ENCODE peak calls at places on chromosomes 11 and 22, in ten cellular contexts. U is lower lobe of right lung; O is uterus; R is right lobe of liver; M is small intestine; S is CD8-positive, alpha-beta T cell; F is transverse colon; L is NT2/D1; D is esophagus squamous epithelium; G is sigmoid colon. W is an unnamed sample. For H3K4me1, the result is how much of the 10 kb centered on the place peaks cover.

GRCh38 chr22:39724857-39725256 is 154.3 kb downstream of the CACNA1I start:
- DNase-seq in U (no peak), O (no peak), R (no peak), M (no peak), S (no peak), F (no peak), L (no peak), D (no peak), G (no peak), W (no peak)

GRCh38 chr11:126032374-126032773 is 30.3 kb downstream of the CDON start:
- DNase-seq in U (no peak), O (no peak), R (no peak), M (no peak), S (no peak), F (no peak), L (no peak), D (no peak), G (no peak), W (no peak)

GRCh38 chr11:67378544-67378943 is 5.1 kb upstream of the CLCF1 start:
- DNase-seq in U (no peak), O (no peak), R (no peak), M (no peak), S (no peak), F (no peak), L (no peak), D (no peak), G (no peak), W (no peak)

GRCh38 chr22:19876941-19877625 is 22.4 kb upstream of the GNB1L start:
- DNase-seq in U (peak), O (peak), R (no peak), M (no peak), S (no peak), F (no peak), L (no peak), D (no peak), G (peak), W (peak)

GRCh38 chr11:17769218-17769617 is 34.6 kb downstream of the KCNC1 start:
- DNase-seq in U (no peak), O (no peak), R (no peak), M (no peak), S (no peak), F (no peak), L (no peak), D (no peak), G (no peak), W (no peak)

GRCh38 chr11:63839508-63840355 is 822 bp downstream of the MARK2 start:
- DNase-seq in U (peak), O (peak), R (peak), M (peak), S (peak), F (peak), L (no peak), D (no peak), G (peak), W (peak)

GRCh38 chr11:107018274-107018901 is at the start of gene GUCY1A2:
- DNase-seq in U (peak), O (peak), R (no peak), M (no peak), S (no peak), F (no peak), L (peak), D (no peak), G (peak), W (peak)

GRCh38 chr11:117861151-117862018 is 15.1 kb downstream of the FXYD6 start:
- DNase-seq in U (no peak), O (peak), R (peak), M (no peak), S (no peak), F (no peak), L (peak), D (no peak), G (peak), W (peak)

GRCh38 chr11:121503056-121503455 is 50.3 kb upstream of the SORL1-AS1 start:
- DNase-seq in U (no peak), O (no peak), R (no peak), M (no peak), S (no peak), F (no peak), L (no peak), D (no peak), G (no peak), W (no peak)

GRCh38 chr11:1879941-1880720 is 11.6 kb downstream of the PRR33 start:
- DNase-seq in U (peak), O (peak), R (peak), M (no peak), S (no peak), F (no peak), L (no peak), D (no peak), G (peak), W (peak)

GRCh38 chr22:22693531-22693884 is 49.1 kb downstream of the GGTLC2 start:
- DNase-seq in U (no peak), O (no peak), R (no peak), M (no peak), S (no peak), F (no peak), L (no peak), D (no peak), G (no peak), W (no peak)

GRCh38 chr22:22696104-22696503 is 51.7 kb downstream of the GGTLC2 start:
- DNase-seq in U (no peak), O (no peak), R (no peak), M (no peak), S (no peak), F (no peak), L (no peak), D (no peak), G (no peak), W (no peak)

GRCh38 chr22:22691716-22692701 is 47.6 kb downstream of the GGTLC2 start:
- DNase-seq in U (no peak), O (no peak), R (no peak), M (no peak), S (no peak), F (no peak), L (no peak), D (no peak), G (peak), W (no peak)

GRCh38 chr22:22692707-22693530 is 48.5 kb downstream of the GGTLC2 start:
- DNase-seq in U (no peak), O (no peak), R (peak), M (peak), S (peak), F (peak), L (peak), D (no peak), G (peak), W (no peak)

GRCh38 chr22:22694106-22694505 is 49.7 kb downstream of the GGTLC2 start:
- DNase-seq in U (no peak), O (no peak), R (no peak), M (no peak), S (no peak), F (no peak), L (no peak), D (no peak), G (no peak), W (no peak)
- H3K4me1 ChIP-seq in U (under half), O (under half), R (under half), M (under half), S (under half), F (under half), L (under half), D (under half), G (under half), W (under half)

DNA sequence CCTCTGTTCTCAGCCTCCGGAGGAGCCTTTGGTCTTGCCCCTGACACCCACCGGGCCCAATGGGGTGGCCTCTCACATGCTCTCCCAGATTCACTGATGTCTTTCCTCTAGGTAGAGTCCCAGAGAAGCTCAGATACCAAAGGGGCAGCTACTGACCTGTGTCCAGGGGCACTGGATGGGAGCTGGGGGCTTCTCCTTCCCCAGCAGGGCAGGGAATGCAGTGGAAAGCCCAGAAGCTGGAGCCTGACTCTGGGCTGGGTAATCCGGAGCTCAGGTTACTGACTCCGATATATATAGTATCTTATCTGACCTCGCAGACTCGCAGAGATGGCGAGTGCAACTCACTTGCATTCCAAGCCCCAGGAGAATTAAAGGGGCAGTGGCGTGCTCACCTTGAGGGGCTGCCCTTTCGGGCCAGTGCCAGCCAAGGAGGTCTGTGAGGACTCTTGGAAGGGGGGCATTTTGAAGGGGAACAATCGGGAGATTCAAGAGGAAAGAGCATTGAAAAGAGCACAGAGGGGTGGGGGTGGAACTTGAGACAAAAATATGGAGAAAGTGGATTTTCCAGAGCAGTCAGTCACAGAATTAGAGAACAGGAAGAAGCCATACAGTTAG is 2.5 kb downstream of the USP2 start:
- DNase-seq in U (no peak), O (no peak), R (peak), M (no peak), S (no peak), F (no peak), L (no peak), D (no peak), G (no peak), W (no peak)
- H3K4me1 ChIP-seq in U (under half), O (under half), R (under half), M (under half), S (under half), F (under half), L (under half), D (under half), G (under half), W (under half)

GRCh38 chr11:114155116-114155515 is 95.6 kb downstream of the ZBTB16 start:
- DNase-seq in U (no peak), O (no peak), R (no peak), M (no peak), S (no peak), F (no peak), L (no peak), D (no peak), G (peak), W (peak)
- H3K4me1 ChIP-seq in U (half or more), O (under half), R (under half), M (under half), S (under half), F (half or more), L (under half), D (under half), G (half or more), W (half or more)

DNA sequence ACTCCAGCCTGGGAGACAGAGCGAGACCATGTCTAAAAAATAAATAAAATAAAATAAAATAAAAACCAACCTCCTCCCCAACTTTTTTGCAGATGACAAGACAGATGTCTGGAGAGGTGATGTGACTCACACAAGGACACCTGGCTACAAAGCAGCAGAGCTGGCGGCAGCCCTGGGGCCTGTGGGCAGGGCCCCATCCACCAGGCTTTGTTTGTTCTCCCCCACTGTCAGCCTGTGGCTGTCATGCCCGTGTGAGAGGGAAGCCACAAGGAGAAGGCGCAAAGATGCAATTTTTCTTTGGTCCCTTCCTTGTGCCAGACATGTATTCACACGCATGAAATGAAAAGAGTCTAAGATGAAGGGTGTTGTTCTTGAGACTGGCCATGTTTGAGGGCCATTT is 16.6 kb downstream of the CD59 start:
- DNase-seq in U (no peak), O (no peak), R (no peak), M (no peak), S (no peak), F (no peak), L (no peak), D (no peak), G (no peak), W (no peak)
- H3K4me1 ChIP-seq in U (half or more), O (under half), R (under half), M (under half), S (under half), F (under half), L (under half), D (under half), G (under half), W (under half)

GRCh38 chr22:30176431-30176830 is 70.1 kb downstream of the LIF start:
- DNase-seq in U (no peak), O (no peak), R (no peak), M (no peak), S (no peak), F (no peak), L (no peak), D (no peak), G (no peak), W (no peak)

GRCh38 chr22:30180616-30181015 is 65.9 kb downstream of the LIF start:
- DNase-seq in U (no peak), O (no peak), R (no peak), M (no peak), S (no peak), F (no peak), L (no peak), D (no peak), G (no peak), W (no peak)

GRCh38 chr22:30175743-30176288 is 70.7 kb downstream of the LIF start:
- DNase-seq in U (no peak), O (no peak), R (no peak), M (no peak), S (no peak), F (no peak), L (no peak), D (no peak), G (no peak), W (no peak)

GRCh38 chr22:30181459-30182353 is 64.9 kb downstream of the LIF start:
- DNase-seq in U (no peak), O (no peak), R (no peak), M (peak), S (no peak), F (no peak), L (no peak), D (no peak), G (no peak), W (no peak)

DNA sequence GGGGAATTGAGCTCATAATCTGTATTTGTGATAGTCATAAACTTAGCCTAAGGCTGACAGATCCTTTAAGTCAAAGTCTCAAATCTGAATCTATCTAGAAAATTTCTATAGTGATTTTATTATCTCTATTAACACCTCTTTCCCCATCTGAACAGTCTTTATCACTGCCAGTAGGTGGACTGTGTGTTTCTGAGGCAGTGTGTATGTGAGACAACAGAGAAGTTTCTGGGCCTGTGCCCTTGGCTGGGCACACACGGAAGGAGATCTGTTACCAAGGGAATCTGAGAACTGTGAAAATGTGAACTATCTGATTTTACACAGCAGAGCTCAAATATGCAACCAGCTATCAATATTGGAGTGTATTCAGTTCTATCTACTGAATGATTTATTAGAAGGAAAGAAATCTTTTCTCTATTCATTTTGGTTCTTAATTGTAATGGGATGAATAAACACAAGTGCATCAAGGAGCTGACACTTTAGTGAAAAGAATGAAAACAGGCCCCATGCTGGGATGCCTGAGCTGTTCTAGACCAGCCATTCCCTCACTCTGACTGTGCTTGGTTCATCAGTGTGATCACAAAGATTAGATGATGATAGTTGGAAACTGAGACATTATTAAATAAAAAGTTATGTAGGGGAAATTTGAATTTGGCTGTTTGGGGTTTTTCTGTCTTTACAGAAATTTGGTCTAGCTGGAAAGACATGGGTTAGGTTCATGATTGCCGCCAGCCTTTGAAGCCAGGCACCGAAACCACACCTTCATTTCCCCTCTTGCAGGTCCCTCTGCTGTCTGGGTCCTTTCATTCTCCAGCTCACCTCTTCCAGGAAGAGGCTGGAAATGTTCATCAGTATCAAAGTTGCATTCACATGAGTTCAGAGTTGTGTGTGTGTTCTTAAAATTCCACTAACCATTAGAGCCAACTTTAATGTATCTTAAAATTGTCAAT is 68.1 kb downstream of the LIF start:
- DNase-seq in U (no peak), O (no peak), R (no peak), M (no peak), S (no peak), F (no peak), L (no peak), D (no peak), G (no peak), W (no peak)
- H3K4me1 ChIP-seq in U (under half), O (under half), R (under half), M (under half), S (under half), F (under half), L (under half), D (under half), G (under half), W (under half)

GRCh38 chr11:34331736-34332135 is 26.1 kb downstream of the ABTB2 start:
- DNase-seq in U (no peak), O (no peak), R (no peak), M (peak), S (no peak), F (no peak), L (no peak), D (no peak), G (no peak), W (no peak)
- H3K4me1 ChIP-seq in U (under half), O (under half), R (under half), M (under half), S (under half), F (under half), L (under half), D (under half), G (under half), W (under half)

GRCh38 chr11:130123414-130124040 is 36.1 kb upstream of the ST14 start:
- DNase-seq in U (no peak), O (no peak), R (no peak), M (no peak), S (no peak), F (no peak), L (no peak), D (no peak), G (no peak), W (no peak)
- H3K4me1 ChIP-seq in U (half or more), O (under half), R (under half), M (under half), S (under half), F (under half), L (under half), D (under half), G (under half), W (under half)

GRCh38 chr11:35507688-35508087 is 17.7 kb downstream of the PAMR1 start:
- DNase-seq in U (no peak), O (no peak), R (no peak), M (no peak), S (no peak), F (no peak), L (no peak), D (no peak), G (no peak), W (no peak)
- H3K4me1 ChIP-seq in U (under half), O (under half), R (under half), M (under half), S (under half), F (under half), L (under half), D (under half), G (under half), W (under half)

GRCh38 chr22:29385305-29385704 is 3.1 kb downstream of the AP1B1 start:
- DNase-seq in U (no peak), O (no peak), R (peak), M (peak), S (no peak), F (no peak), L (no peak), D (no peak), G (no peak), W (no peak)

GRCh38 chr22:29380856-29381255 is 7.5 kb downstream of the AP1B1 start:
- DNase-seq in U (no peak), O (no peak), R (no peak), M (no peak), S (no peak), F (no peak), L (no peak), D (no peak), G (no peak), W (no peak)

GRCh38 chr22:29380032-29380781 is 8.2 kb downstream of the AP1B1 start:
- DNase-seq in U (no peak), O (no peak), R (no peak), M (no peak), S (no peak), F (no peak), L (no peak), D (no peak), G (no peak), W (no peak)

GRCh38 chr22:29383740-29384139 is 4.6 kb downstream of the AP1B1 start:
- DNase-seq in U (no peak), O (no peak), R (peak), M (no peak), S (no peak), F (no peak), L (no peak), D (no peak), G (no peak), W (no peak)

DNA sequence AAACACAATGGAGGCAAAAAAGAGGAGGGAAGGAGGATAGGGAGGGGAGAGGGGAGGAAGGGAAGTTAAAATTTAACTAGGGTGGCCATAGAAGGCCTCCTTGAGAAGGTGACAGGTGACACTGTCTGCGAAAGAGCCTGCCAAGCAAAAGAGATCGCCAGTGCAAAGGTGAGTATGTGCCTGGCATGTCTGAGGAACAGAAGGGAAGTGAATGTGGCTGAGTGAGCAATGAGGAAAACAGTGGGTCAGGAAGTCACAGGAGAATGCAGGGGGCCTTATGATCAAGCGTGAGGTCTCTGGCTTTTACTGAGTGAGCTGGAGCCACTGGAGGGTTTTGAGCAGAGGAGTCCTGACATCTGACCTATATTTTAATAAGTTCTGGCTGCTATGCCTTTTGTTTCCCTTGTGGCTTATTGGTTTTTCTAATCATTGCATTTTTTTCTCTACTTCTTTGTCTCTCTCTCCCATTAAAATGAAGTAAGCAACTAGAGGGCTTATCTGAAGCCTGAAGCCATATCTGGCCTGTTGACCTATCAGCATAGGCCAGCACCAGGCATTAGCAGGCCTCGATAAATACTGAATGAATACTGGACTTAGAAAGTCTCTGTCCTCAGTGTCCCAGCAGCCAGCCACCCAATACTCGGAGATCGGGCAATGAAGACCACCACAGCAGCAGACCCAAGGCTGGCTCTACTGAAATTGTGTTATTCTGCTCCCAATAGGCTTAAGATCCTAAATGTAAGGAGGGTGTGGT is 5.6 kb downstream of the AP1B1 start:
- DNase-seq in U (no peak), O (no peak), R (peak), M (peak), S (no peak), F (peak), L (no peak), D (no peak), G (no peak), W (no peak)
- H3K4me1 ChIP-seq in U (half or more), O (under half), R (under half), M (under half), S (under half), F (under half), L (under half), D (under half), G (under half), W (under half)

GRCh38 chr22:32067613-32068012 is 24.6 kb downstream of the SLC5A1 start:
- DNase-seq in U (no peak), O (no peak), R (no peak), M (no peak), S (no peak), F (no peak), L (no peak), D (no peak), G (no peak), W (no peak)
- H3K4me1 ChIP-seq in U (under half), O (under half), R (under half), M (under half), S (under half), F (under half), L (under half), D (under half), G (under half), W (under half)

W was measured in right cardiac atrium.